ENCODE peak calls at places on chromosome 20, in six cellular contexts. L is kidney; Z is CD4-positive, CD25-positive, alpha-beta regulatory T cell; H is fibroblast of lung; T is CD8-positive, alpha-beta T cell; W is ovary. V is an unnamed sample. For H3K9me3 and H3K4me1, the result is how much of the 10 kb centered on the place peaks cover.

GRCh38 chr20:753897-754635 is 14.2 kb downstream of the SLC52A3 start:
- DNase-seq in Z (no peak), H (no peak), L (no peak), W (no peak), T (no peak), V (no peak)

GRCh38 chr20:63347081-63347741 is 13.9 kb downstream of the CHRNA4 start:
- DNase-seq in Z (no peak), L (peak), T (no peak), H (no peak), W (no peak), V (no peak)

GRCh38 chr20:46210672-46211330 is 92.7 kb downstream of the CD40 start:
- DNase-seq in H (no peak), T (no peak), L (no peak), W (no peak), Z (no peak), V (no peak)

GRCh38 chr20:10074513-10074912 is 39.7 kb downstream of the ANKEF1 start:
- DNase-seq in H (peak), L (no peak), Z (no peak), T (no peak), W (no peak), V (no peak)

GRCh38 chr20:6562111-6562510 is 205.4 kb upstream of the BMP2 start:
- DNase-seq in H (peak), T (no peak), Z (no peak), W (no peak), L (no peak), V (no peak)

GRCh38 chr20:45098096-45098773 is 2.7 kb downstream of the KCNS1 start:
- DNase-seq in Z (peak), H (peak), W (no peak), L (no peak), T (no peak), V (no peak)

GRCh38 chr20:45995213-45996097 is 13.3 kb upstream of the MMP9 start:
- DNase-seq in T (no peak), H (no peak), L (peak), Z (no peak), W (no peak), V (no peak)

GRCh38 chr20:41632896-41633295 is 14.7 kb upstream of the CHD6 start:
- DNase-seq in T (no peak), H (peak), Z (no peak), W (no peak), L (no peak), V (no peak)

GRCh38 chr20:19784511-19785172 is 26.6 kb downstream of the RIN2 start:
- DNase-seq in T (no peak), Z (peak), L (peak), H (peak), W (no peak), V (peak)

GRCh38 chr20:58891076-58891685 is 38.7 kb downstream of the GNAS start:
- DNase-seq in W (peak), Z (peak), L (peak), H (peak), T (peak), V (peak)

GRCh38 chr20:3107464-3108025 is 23.0 kb upstream of the AVP start:
- DNase-seq in T (no peak), W (no peak), L (peak), H (no peak), Z (no peak), V (no peak)

GRCh38 chr20:60838297-60838696 is 413.8 kb upstream of the CDH4 start:
- DNase-seq in Z (no peak), L (no peak), W (no peak), T (no peak), H (no peak), V (no peak)

GRCh38 chr20:6265204-6265904 is 142.5 kb upstream of the FERMT1 start:
- DNase-seq in H (peak), L (no peak), T (no peak), Z (no peak), W (no peak), V (no peak)

GRCh38 chr20:25486377-25486776 is 78.9 kb downstream of the GINS1 start:
- DNase-seq in H (peak), T (no peak), W (peak), L (no peak), Z (no peak), V (no peak)

GRCh38 chr20:15708984-15709598 is 864.2 kb downstream of the KIF16B start:
- DNase-seq in Z (no peak), H (peak), W (no peak), L (peak), T (no peak), V (peak)

GRCh38 chr20:39395478-39396291 is 433.5 kb downstream of the DHX35 start:
- DNase-seq in T (no peak), L (peak), H (no peak), W (no peak), Z (no peak), V (no peak)

GRCh38 chr20:34559311-34560140 is 1.0 kb downstream of the MAP1LC3A start:
- DNase-seq in H (no peak), Z (no peak), L (peak), T (no peak), W (peak), V (no peak)

GRCh38 chr20:32007787-32008616 is 2.2 kb upstream of the CCM2L start:
- DNase-seq in T (no peak), W (no peak), H (no peak), Z (no peak), L (peak), V (no peak)

GRCh38 chr20:4043801-4044200 is 28.4 kb upstream of the RNF24 start:
- DNase-seq in L (no peak), W (no peak), H (no peak), Z (no peak), T (no peak), V (no peak)

GRCh38 chr20:40866056-40866455 is 162.6 kb upstream of the TOP1 start:
- DNase-seq in T (no peak), H (no peak), L (no peak), W (no peak), Z (no peak), V (no peak)

GRCh38 chr20:45292343-45292742 is 14.3 kb upstream of the RBPJL start:
- DNase-seq in L (no peak), Z (no peak), H (no peak), W (no peak), T (no peak), V (no peak)

GRCh38 chr20:50313223-50313820 is 122.7 kb downstream of the CEBPB start:
- DNase-seq in T (no peak), L (no peak), Z (no peak), H (no peak), W (no peak), V (peak)

GRCh38 chr20:17816804-17817590 is 117.2 kb downstream of the BANF2 start:
- DNase-seq in T (no peak), H (peak), Z (no peak), L (no peak), W (no peak), V (no peak)

GRCh38 chr20:47498606-47499005 is 3.1 kb upstream of the NCOA3 start:
- DNase-seq in H (no peak), L (no peak), T (no peak), W (no peak), Z (no peak), V (no peak)

GRCh38 chr20:11841972-11842461 is 75.7 kb upstream of the BTBD3 start:
- DNase-seq in T (no peak), Z (no peak), L (no peak), H (no peak), W (no peak), V (no peak)

GRCh38 chr20:11846131-11846530 is 71.6 kb upstream of the BTBD3 start:
- DNase-seq in H (no peak), T (no peak), W (no peak), L (no peak), Z (no peak), V (no peak)

GRCh38 chr20:11844691-11845090 is 73.0 kb upstream of the BTBD3 start:
- DNase-seq in W (no peak), T (no peak), L (no peak), Z (no peak), H (peak), V (no peak)

GRCh38 chr20:11845311-11845710 is 72.4 kb upstream of the BTBD3 start:
- DNase-seq in W (no peak), L (no peak), Z (no peak), H (peak), T (no peak), V (no peak)

GRCh38 chr20:11843289-11843688 is 74.4 kb upstream of the BTBD3 start:
- DNase-seq in L (no peak), W (no peak), H (no peak), Z (no peak), T (no peak), V (no peak)
- H3K9me3 ChIP-seq in L (under half), W (under half), H (under half), Z (under half), T (under half), V (under half)

GRCh38 chr20:57397004-57397692 is 6.0 kb downstream of the RBM38 start:
- DNase-seq in W (peak), L (peak), H (peak), T (no peak), Z (no peak), V (peak)

GRCh38 chr20:57398901-57399535 is 7.8 kb downstream of the RBM38 start:
- DNase-seq in L (peak), T (no peak), H (no peak), W (peak), Z (no peak), V (no peak)

GRCh38 chr20:57398231-57398821 is 7.1 kb downstream of the RBM38 start:
- DNase-seq in L (peak), T (peak), W (peak), Z (peak), H (no peak), V (peak)

GRCh38 chr20:57396638-57397003 is 5.4 kb downstream of the RBM38 start:
- DNase-seq in H (no peak), L (no peak), W (peak), Z (no peak), T (no peak), V (no peak)

DNA sequence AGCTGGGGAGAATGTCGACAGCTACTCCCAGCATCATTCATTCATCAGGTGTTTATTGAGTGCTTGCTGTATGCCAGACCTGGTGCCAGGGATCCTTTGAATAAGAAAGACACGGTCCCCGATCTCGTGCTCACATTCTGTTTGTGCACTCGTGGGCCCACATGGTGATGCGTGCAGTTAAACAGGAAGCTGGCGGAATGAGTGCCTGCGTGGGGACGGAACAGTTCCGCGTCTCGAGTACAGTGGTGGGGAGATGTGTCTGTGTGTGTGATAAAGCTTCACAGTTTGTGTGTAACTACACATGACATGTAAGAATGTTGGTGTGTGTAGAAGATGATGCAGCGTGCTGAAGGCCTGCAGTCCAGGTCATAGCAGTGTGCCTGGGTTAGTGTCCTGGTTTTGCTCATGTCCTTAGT is 6.5 kb downstream of the RBM38 start:
- DNase-seq in L (peak), H (no peak), W (peak), T (peak), Z (peak), V (peak)
- H3K4me1 ChIP-seq in L (under half), H (under half), W (under half), T (half or more), Z (half or more), V (under half)

GRCh38 chr20:62104234-62104789 is 18.0 kb upstream of the LSM14B start:
- DNase-seq in H (no peak), Z (no peak), L (no peak), T (no peak), W (no peak), V (no peak)
- H3K9me3 ChIP-seq in H (under half), Z (under half), L (under half), T (under half), W (under half), V (under half)

DNA sequence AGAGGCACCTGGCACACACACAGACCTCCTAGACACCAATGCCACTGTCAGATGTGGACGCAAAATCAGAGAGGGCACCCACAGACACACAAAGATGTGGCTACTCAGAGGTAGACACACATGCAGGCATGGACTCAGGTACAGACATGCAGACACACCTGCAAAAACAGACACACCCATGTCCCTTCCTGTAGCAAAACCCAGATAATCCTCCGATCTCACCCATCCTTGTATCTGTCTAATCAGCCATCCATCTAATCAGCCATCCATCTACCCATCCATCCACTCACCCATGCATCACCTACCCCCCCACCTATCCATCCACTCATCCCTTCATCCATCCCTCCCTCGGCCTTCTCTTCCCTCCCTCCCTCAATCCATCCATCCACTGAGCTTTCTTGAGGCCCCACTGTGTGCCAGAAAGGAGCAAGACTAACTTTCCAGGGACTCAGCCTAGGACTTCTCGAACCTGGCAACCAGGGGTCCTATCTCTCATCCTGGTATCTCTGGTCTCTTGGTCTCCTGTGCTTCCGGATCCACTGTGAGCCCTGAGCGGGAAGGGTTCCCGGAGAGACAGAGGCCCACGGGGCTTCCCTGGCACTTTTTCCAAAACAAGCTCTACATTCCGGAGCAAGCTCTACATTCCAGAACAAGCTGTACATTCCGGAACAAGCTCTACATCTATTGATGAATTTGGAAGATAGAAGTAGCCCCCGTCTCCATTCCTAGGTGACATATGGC is 1.1 kb upstream of the TGM2 start:
- DNase-seq in L (no peak), T (no peak), H (peak), W (no peak), Z (no peak), V (peak)
- H3K4me1 ChIP-seq in L (under half), T (under half), H (under half), W (under half), Z (under half), V (half or more)

GRCh38 chr20:61985096-61985495 is 80.6 kb downstream of the TAF4 start:
- DNase-seq in L (no peak), H (no peak), Z (no peak), W (no peak), T (no peak), V (no peak)
- H3K9me3 ChIP-seq in L (under half), H (under half), Z (under half), W (under half), T (under half), V (under half)